ENCODE peak calls at places on chromosomes 12 and 14, in nine cellular contexts. One of them, this sample, is unnamed.

GRCh38 chr12:69509308-69509736 is 39.1 kb downstream of the FRS2 start:
- DNase-seq in T-helper 17 cell: no peak
- DNase-seq in fibroblast of lung: no peak
- DNase-seq in GM10248: no peak
- DNase-seq in fibroblast of the aortic adventitia: peak; percentile 52
- DNase-seq in GF-D8: no peak
- DNase-seq in colonic mucosa: no peak
- DNase-seq in KBM-7: no peak
- DNase-seq in NCI-H1092 treated with DMSO at 0.1 percent for 48 hours: no peak
- DNase-seq in this sample: no peak

GRCh38 chr14:93430319-93430801 is 379 bp upstream of the UNC79 start:
- DNase-seq in T-helper 17 cell: no peak
- DNase-seq in GM10248: no peak
- DNase-seq in NCI-H1092 treated with DMSO at 0.1 percent for 48 hours: peak; percentile 85
- DNase-seq in GF-D8: no peak
- DNase-seq in KBM-7: no peak
- DNase-seq in fibroblast of lung: no peak
- DNase-seq in colonic mucosa: no peak
- DNase-seq in fibroblast of the aortic adventitia: peak; percentile 2
- DNase-seq in this sample: no peak

GRCh38 chr14:94387051-94388026 is 1.1 kb downstream of the SERPINA1 start:
- DNase-seq in NCI-H1092 treated with DMSO at 0.1 percent for 48 hours: no peak
- DNase-seq in GF-D8: no peak
- DNase-seq in fibroblast of the aortic adventitia: peak; percentile 30
- DNase-seq in KBM-7: no peak
- DNase-seq in GM10248: no peak
- DNase-seq in T-helper 17 cell: no peak
- DNase-seq in colonic mucosa: no peak
- DNase-seq in fibroblast of lung: peak; percentile 25
- DNase-seq in this sample: no peak

GRCh38 chr12:51000245-51000644 is 25.9 kb downstream of the SLC11A2 start:
- DNase-seq in GM10248: no peak
- DNase-seq in fibroblast of lung: no peak
- DNase-seq in NCI-H1092 treated with DMSO at 0.1 percent for 48 hours: no peak
- DNase-seq in GF-D8: no peak
- DNase-seq in colonic mucosa: no peak
- DNase-seq in T-helper 17 cell: no peak
- DNase-seq in fibroblast of the aortic adventitia: peak; percentile 73
- DNase-seq in KBM-7: no peak
- DNase-seq in this sample: no peak

GRCh38 chr12:95859947-95860850 is 1.4 kb downstream of the SNRPF start:
- DNase-seq in NCI-H1092 treated with DMSO at 0.1 percent for 48 hours: no peak
- DNase-seq in GM10248: no peak
- DNase-seq in GF-D8: peak; percentile 21
- DNase-seq in fibroblast of the aortic adventitia: no peak
- DNase-seq in KBM-7: peak; percentile 26
- DNase-seq in colonic mucosa: no peak
- DNase-seq in fibroblast of lung: no peak
- DNase-seq in T-helper 17 cell: no peak
- DNase-seq in this sample: no peak

GRCh38 chr14:99659333-99659741 is 14.4 kb downstream of the HHIPL1 start:
- DNase-seq in colonic mucosa: no peak
- DNase-seq in fibroblast of the aortic adventitia: no peak
- DNase-seq in NCI-H1092 treated with DMSO at 0.1 percent for 48 hours: no peak
- DNase-seq in GM10248: no peak
- DNase-seq in T-helper 17 cell: no peak
- DNase-seq in fibroblast of lung: no peak
- DNase-seq in KBM-7: no peak
- DNase-seq in GF-D8: no peak
- DNase-seq in this sample: no peak

GRCh38 chr12:70389678-70390077 is 23.6 kb downstream of the KCNMB4 start:
- DNase-seq in GF-D8: no peak
- DNase-seq in fibroblast of the aortic adventitia: no peak
- DNase-seq in KBM-7: no peak
- DNase-seq in colonic mucosa: no peak
- DNase-seq in T-helper 17 cell: no peak
- DNase-seq in NCI-H1092 treated with DMSO at 0.1 percent for 48 hours: no peak
- DNase-seq in fibroblast of lung: no peak
- DNase-seq in GM10248: no peak
- DNase-seq in this sample: no peak

GRCh38 chr12:50862316-50862715 is 19.6 kb downstream of the TMPRSS12 start:
- DNase-seq in colonic mucosa: no peak
- DNase-seq in fibroblast of the aortic adventitia: peak; percentile 84
- DNase-seq in GF-D8: no peak
- DNase-seq in T-helper 17 cell: no peak
- DNase-seq in KBM-7: no peak
- DNase-seq in fibroblast of lung: peak; percentile 78
- DNase-seq in NCI-H1092 treated with DMSO at 0.1 percent for 48 hours: no peak
- DNase-seq in GM10248: no peak
- DNase-seq in this sample: no peak

GRCh38 chr14:75577090-75577489 is 1.3 kb upstream of the FLVCR2 start:
- DNase-seq in GM10248: no peak
- DNase-seq in fibroblast of the aortic adventitia: no peak
- DNase-seq in KBM-7: no peak
- DNase-seq in colonic mucosa: no peak
- DNase-seq in T-helper 17 cell: no peak
- DNase-seq in fibroblast of lung: no peak
- DNase-seq in NCI-H1092 treated with DMSO at 0.1 percent for 48 hours: no peak
- DNase-seq in GF-D8: no peak
- DNase-seq in this sample: no peak

GRCh38 chr12:104142543-104142942 is 4.5 kb upstream of the NFYB start:
- DNase-seq in T-helper 17 cell: no peak
- DNase-seq in GM10248: no peak
- DNase-seq in fibroblast of the aortic adventitia: no peak
- DNase-seq in NCI-H1092 treated with DMSO at 0.1 percent for 48 hours: no peak
- DNase-seq in colonic mucosa: no peak
- DNase-seq in KBM-7: no peak
- DNase-seq in GF-D8: no peak
- DNase-seq in fibroblast of lung: no peak
- DNase-seq in this sample: no peak

GRCh38 chr12:12108441-12109058 is 37.8 kb downstream of the BCL2L14 start:
- DNase-seq in GM10248: no peak
- DNase-seq in GF-D8: no peak
- DNase-seq in fibroblast of the aortic adventitia: no peak
- DNase-seq in colonic mucosa: no peak
- DNase-seq in KBM-7: no peak
- DNase-seq in fibroblast of lung: no peak
- DNase-seq in NCI-H1092 treated with DMSO at 0.1 percent for 48 hours: no peak
- DNase-seq in T-helper 17 cell: no peak
- DNase-seq in this sample: no peak

GRCh38 chr12:18304609-18305008 is 43.3 kb downstream of the PIK3C2G start:
- DNase-seq in GF-D8: no peak
- DNase-seq in fibroblast of lung: no peak
- DNase-seq in fibroblast of the aortic adventitia: no peak
- DNase-seq in NCI-H1092 treated with DMSO at 0.1 percent for 48 hours: no peak
- DNase-seq in T-helper 17 cell: no peak
- DNase-seq in GM10248: no peak
- DNase-seq in KBM-7: no peak
- DNase-seq in colonic mucosa: no peak
- DNase-seq in this sample: no peak

GRCh38 chr14:101088714-101089113 is 185.2 kb upstream of the RTL1 start:
- DNase-seq in T-helper 17 cell: no peak
- DNase-seq in NCI-H1092 treated with DMSO at 0.1 percent for 48 hours: no peak
- DNase-seq in fibroblast of lung: no peak
- DNase-seq in GF-D8: no peak
- DNase-seq in KBM-7: no peak
- DNase-seq in colonic mucosa: no peak
- DNase-seq in GM10248: no peak
- DNase-seq in fibroblast of the aortic adventitia: no peak
- DNase-seq in this sample: no peak

GRCh38 chr12:27179399-27180214 is 64.5 kb upstream of the STK38L start:
- DNase-seq in NCI-H1092 treated with DMSO at 0.1 percent for 48 hours: no peak
- DNase-seq in GF-D8: peak; percentile 37
- DNase-seq in KBM-7: peak; percentile 74
- DNase-seq in GM10248: peak; percentile 59
- DNase-seq in fibroblast of the aortic adventitia: peak; percentile 92
- DNase-seq in colonic mucosa: no peak
- DNase-seq in fibroblast of lung: peak; percentile 92
- DNase-seq in T-helper 17 cell: no peak
- DNase-seq in this sample: peak; percentile 80

GRCh38 chr12:108386704-108387360 is 47.7 kb upstream of the CMKLR1 start:
- DNase-seq in GF-D8: no peak
- DNase-seq in fibroblast of the aortic adventitia: no peak
- DNase-seq in fibroblast of lung: no peak
- DNase-seq in colonic mucosa: no peak
- DNase-seq in KBM-7: no peak
- DNase-seq in GM10248: no peak
- DNase-seq in NCI-H1092 treated with DMSO at 0.1 percent for 48 hours: no peak
- DNase-seq in T-helper 17 cell: no peak
- DNase-seq in this sample: no peak

GRCh38 chr12:92414383-92415065 is 268.9 kb upstream of the BTG1 start:
- DNase-seq in GM10248: no peak
- DNase-seq in fibroblast of lung: peak; percentile 42
- DNase-seq in KBM-7: no peak
- DNase-seq in fibroblast of the aortic adventitia: no peak
- DNase-seq in colonic mucosa: no peak
- DNase-seq in T-helper 17 cell: no peak
- DNase-seq in NCI-H1092 treated with DMSO at 0.1 percent for 48 hours: no peak
- DNase-seq in GF-D8: no peak
- DNase-seq in this sample: no peak

GRCh38 chr12:46005151-46005797 is 14.9 kb upstream of the SCAF11 start:
- DNase-seq in T-helper 17 cell: no peak
- DNase-seq in NCI-H1092 treated with DMSO at 0.1 percent for 48 hours: peak; percentile 17
- DNase-seq in GF-D8: no peak
- DNase-seq in fibroblast of lung: peak; percentile 55
- DNase-seq in colonic mucosa: no peak
- DNase-seq in GM10248: no peak
- DNase-seq in KBM-7: no peak
- DNase-seq in fibroblast of the aortic adventitia: peak; percentile 46
- DNase-seq in this sample: no peak

GRCh38 chr12:95836185-95836609 is 22.6 kb upstream of the SNRPF start:
- DNase-seq in KBM-7: no peak
- DNase-seq in GF-D8: no peak
- DNase-seq in NCI-H1092 treated with DMSO at 0.1 percent for 48 hours: peak; percentile 33
- DNase-seq in colonic mucosa: no peak
- DNase-seq in fibroblast of the aortic adventitia: peak; percentile 83
- DNase-seq in fibroblast of lung: peak; percentile 35
- DNase-seq in T-helper 17 cell: no peak
- DNase-seq in GM10248: no peak
- DNase-seq in this sample: no peak

GRCh38 chr14:28759658-28760313 is 6.8 kb upstream of the FOXG1 start:
- DNase-seq in GM10248: no peak
- DNase-seq in T-helper 17 cell: no peak
- DNase-seq in colonic mucosa: no peak
- DNase-seq in fibroblast of the aortic adventitia: no peak
- DNase-seq in GF-D8: no peak
- DNase-seq in fibroblast of lung: no peak
- DNase-seq in KBM-7: no peak
- DNase-seq in NCI-H1092 treated with DMSO at 0.1 percent for 48 hours: no peak
- DNase-seq in this sample: no peak

GRCh38 chr12:45234134-45234865 is 18.4 kb downstream of the ANO6 start:
- DNase-seq in NCI-H1092 treated with DMSO at 0.1 percent for 48 hours: no peak
- DNase-seq in KBM-7: peak; percentile 35
- DNase-seq in GF-D8: no peak
- DNase-seq in colonic mucosa: no peak
- DNase-seq in fibroblast of lung: peak; percentile 96
- DNase-seq in T-helper 17 cell: no peak
- DNase-seq in GM10248: no peak
- DNase-seq in fibroblast of the aortic adventitia: peak; percentile 98
- DNase-seq in this sample: no peak

GRCh38 chr12:117853600-117853999 is 115.2 kb downstream of the KSR2 start:
- DNase-seq in KBM-7: no peak
- DNase-seq in T-helper 17 cell: no peak
- DNase-seq in fibroblast of lung: no peak
- DNase-seq in GF-D8: no peak
- DNase-seq in GM10248: no peak
- DNase-seq in NCI-H1092 treated with DMSO at 0.1 percent for 48 hours: no peak
- DNase-seq in colonic mucosa: peak; percentile 36
- DNase-seq in fibroblast of the aortic adventitia: no peak
- DNase-seq in this sample: no peak

GRCh38 chr12:88339254-88339949 is 197.3 kb downstream of the TMTC3 start:
- DNase-seq in KBM-7: no peak
- DNase-seq in GF-D8: no peak
- DNase-seq in fibroblast of the aortic adventitia: peak; percentile 43
- DNase-seq in GM10248: no peak
- DNase-seq in NCI-H1092 treated with DMSO at 0.1 percent for 48 hours: no peak
- DNase-seq in fibroblast of lung: peak; percentile 85
- DNase-seq in colonic mucosa: no peak
- DNase-seq in T-helper 17 cell: no peak
- DNase-seq in this sample: no peak

GRCh38 chr12:19830461-19830860 is 391.2 kb downstream of the AEBP2 start:
- DNase-seq in colonic mucosa: no peak
- DNase-seq in KBM-7: no peak
- DNase-seq in GM10248: no peak
- DNase-seq in fibroblast of the aortic adventitia: no peak
- DNase-seq in GF-D8: no peak
- DNase-seq in T-helper 17 cell: no peak
- DNase-seq in NCI-H1092 treated with DMSO at 0.1 percent for 48 hours: no peak
- DNase-seq in fibroblast of lung: peak; percentile 30
- DNase-seq in this sample: no peak

GRCh38 chr14:20624495-20625070 is 16.9 kb downstream of the OR6S1 start:
- DNase-seq in colonic mucosa: peak; percentile 86
- DNase-seq in KBM-7: no peak
- DNase-seq in NCI-H1092 treated with DMSO at 0.1 percent for 48 hours: no peak
- DNase-seq in GM10248: peak; percentile 56
- DNase-seq in GF-D8: peak; percentile 87
- DNase-seq in fibroblast of lung: peak; percentile 62
- DNase-seq in fibroblast of the aortic adventitia: peak; percentile 65
- DNase-seq in T-helper 17 cell: no peak
- DNase-seq in this sample: peak; percentile 66

GRCh38 chr14:24378981-24379906 is 11.3 kb downstream of the NFATC4 start:
- DNase-seq in KBM-7: no peak
- DNase-seq in fibroblast of lung: no peak
- DNase-seq in GF-D8: no peak
- DNase-seq in NCI-H1092 treated with DMSO at 0.1 percent for 48 hours: no peak
- DNase-seq in T-helper 17 cell: no peak
- DNase-seq in GM10248: no peak
- DNase-seq in colonic mucosa: no peak
- DNase-seq in fibroblast of the aortic adventitia: no peak
- DNase-seq in this sample: no peak

GRCh38 chr14:102795060-102795925 is 18.0 kb downstream of the TRAF3 start:
- DNase-seq in KBM-7: peak; percentile 66
- DNase-seq in colonic mucosa: peak; percentile 67
- DNase-seq in fibroblast of lung: peak; percentile 90
- DNase-seq in fibroblast of the aortic adventitia: peak; percentile 97
- DNase-seq in GM10248: no peak
- DNase-seq in NCI-H1092 treated with DMSO at 0.1 percent for 48 hours: peak; percentile 25
- DNase-seq in GF-D8: peak; percentile 24
- DNase-seq in T-helper 17 cell: no peak
- DNase-seq in this sample: peak; percentile 19

This sample was measured in T-helper 1 cell.